ENCODE peak calls at places on chromosomes 11 and 22, in ten cellular contexts. S, T, R, X, Y, P, J, B, I and C are unnamed samples.

GRCh38 chr11:15222777-15223176 is 108.1 kb downstream of the INSC start:
- DNase-seq in S (no peak), T (no peak), R (no peak), X (no peak), Y (no peak), P (peak), J (no peak), B (no peak), I (no peak), C (no peak)

GRCh38 chr22:36942561-36942960 is 29.1 kb downstream of the CSF2RB start:
- DNase-seq in S (no peak), T (no peak), R (no peak), X (no peak), Y (no peak), P (no peak), J (no peak), B (no peak), I (no peak), C (no peak)

GRCh38 chr22:43883012-43883661 is 8.7 kb downstream of the PNPLA5 start:
- DNase-seq in S (peak), T (peak), R (peak), X (no peak), Y (peak), P (no peak), J (no peak), B (peak), I (peak), C (peak)

GRCh38 chr11:117716652-117717440 is 80.2 kb downstream of the DSCAML1 start:
- DNase-seq in S (no peak), T (no peak), R (no peak), X (no peak), Y (no peak), P (no peak), J (no peak), B (no peak), I (no peak), C (no peak)

GRCh38 chr11:3037041-3037944 is 19.9 kb downstream of the CARS1 start:
- DNase-seq in S (peak), T (peak), R (peak), X (peak), Y (peak), P (peak), J (peak), B (peak), I (peak), C (peak)

GRCh38 chr11:93020248-93021088 is 51.0 kb downstream of the MTNR1B start:
- DNase-seq in S (peak), T (no peak), R (no peak), X (no peak), Y (peak), P (no peak), J (no peak), B (no peak), I (peak), C (peak)

GRCh38 chr22:22386602-22387385 is 121.7 kb downstream of the ZNF280B start:
- DNase-seq in S (no peak), T (no peak), R (no peak), X (no peak), Y (no peak), P (no peak), J (no peak), B (no peak), I (no peak), C (no peak)

GRCh38 chr22:46031965-46032851 is 55.2 kb upstream of the WNT7B start:
- DNase-seq in S (peak), T (peak), R (no peak), X (no peak), Y (no peak), P (no peak), J (no peak), B (no peak), I (no peak), C (no peak)

GRCh38 chr11:69931994-69932910 is 113.0 kb upstream of the FGF3 start:
- DNase-seq in S (no peak), T (no peak), R (no peak), X (no peak), Y (no peak), P (peak), J (no peak), B (no peak), I (no peak), C (no peak)

GRCh38 chr11:118283756-118284350 is 19.8 kb upstream of the MPZL2 start:
- DNase-seq in S (no peak), T (no peak), R (no peak), X (no peak), Y (no peak), P (no peak), J (no peak), B (no peak), I (no peak), C (no peak)

GRCh38 chr22:39452740-39453040 is 4.1 kb upstream of the MGAT3 start:
- DNase-seq in S (no peak), T (no peak), R (no peak), X (no peak), Y (no peak), P (no peak), J (no peak), B (no peak), I (no peak), C (no peak)

GRCh38 chr11:32374261-32374711 is 61.1 kb downstream of the WT1 start:
- DNase-seq in S (peak), T (no peak), R (peak), X (no peak), Y (peak), P (peak), J (no peak), B (peak), I (no peak), C (peak)

GRCh38 chr22:30308518-30309230 is 18.1 kb downstream of the TBC1D10A start:
- DNase-seq in S (no peak), T (no peak), R (no peak), X (no peak), Y (no peak), P (no peak), J (no peak), B (peak), I (no peak), C (no peak)

GRCh38 chr11:68010058-68011041 is at the start of gene ALDH3B1:
- DNase-seq in S (peak), T (peak), R (peak), X (peak), Y (peak), P (peak), J (peak), B (peak), I (peak), C (peak)

GRCh38 chr11:10327254-10327653 is 22.4 kb downstream of the ADM start:
- DNase-seq in S (no peak), T (no peak), R (no peak), X (no peak), Y (no peak), P (no peak), J (no peak), B (no peak), I (peak), C (peak)

GRCh38 chr22:35921777-35922176 is 106.8 kb downstream of the RBFOX2 start:
- DNase-seq in S (peak), T (no peak), R (peak), X (peak), Y (peak), P (no peak), J (peak), B (peak), I (peak), C (peak)

GRCh38 chr11:83836883-83837654 is 550.9 kb upstream of the CCDC90B start:
- DNase-seq in S (peak), T (peak), R (peak), X (peak), Y (peak), P (no peak), J (no peak), B (peak), I (peak), C (peak)

GRCh38 chr11:31958086-31958735 is 132.7 kb upstream of the RCN1 start:
- DNase-seq in S (peak), T (peak), R (peak), X (peak), Y (peak), P (peak), J (peak), B (peak), I (peak), C (peak)

GRCh38 chr11:45654741-45655283 is 10.6 kb downstream of the CHST1 start:
- DNase-seq in S (no peak), T (no peak), R (no peak), X (no peak), Y (no peak), P (peak), J (no peak), B (no peak), I (no peak), C (no peak)

GRCh38 chr11:111696556-111696955 is 69.6 kb downstream of the PPP2R1B start:
- DNase-seq in S (no peak), T (no peak), R (no peak), X (no peak), Y (no peak), P (no peak), J (no peak), B (no peak), I (peak), C (peak)

GRCh38 chr11:85941380-85941973 is 86.3 kb downstream of the CCDC83 start:
- DNase-seq in S (peak), T (peak), R (peak), X (peak), Y (peak), P (no peak), J (peak), B (peak), I (peak), C (peak)

GRCh38 chr11:70735976-70736375 is 337.6 kb downstream of the CTTN start:
- DNase-seq in S (no peak), T (no peak), R (no peak), X (no peak), Y (no peak), P (no peak), J (no peak), B (no peak), I (no peak), C (no peak)

GRCh38 chr22:45630436-45630835 is 41.2 kb upstream of the ATXN10 start:
- DNase-seq in S (no peak), T (no peak), R (no peak), X (no peak), Y (no peak), P (no peak), J (no peak), B (no peak), I (no peak), C (no peak)

GRCh38 chr11:133800666-133801065 is 44.6 kb downstream of the SPATA19 start:
- DNase-seq in S (no peak), T (no peak), R (no peak), X (no peak), Y (no peak), P (no peak), J (no peak), B (no peak), I (no peak), C (no peak)
- H3K4me3 ChIP-seq in S (no peak), T (no peak), R (no peak), X (no peak), Y (no peak), P (no peak), J (no peak), B (no peak), I (no peak), C (no peak)

DNA sequence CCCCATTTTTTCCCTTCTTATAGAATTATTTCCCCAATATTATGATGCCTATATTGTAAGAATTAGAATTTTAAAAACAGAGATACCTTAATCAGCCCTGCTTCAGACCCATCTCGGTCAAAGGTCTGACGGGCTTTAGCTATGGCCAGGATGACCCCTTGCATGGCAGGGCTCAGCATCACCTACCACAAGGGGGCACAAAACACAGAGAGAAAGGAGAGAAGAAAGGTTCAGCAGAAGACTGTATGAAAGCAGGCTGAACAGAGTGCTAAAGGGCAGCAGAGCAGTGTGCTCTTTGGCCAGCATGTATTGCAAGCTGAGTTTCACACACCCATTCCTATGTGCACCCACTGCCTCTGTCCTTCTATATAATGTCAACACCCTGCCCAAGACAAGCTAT is 26.8 kb downstream of the CLDN25 start:
- DNase-seq in S (peak), T (no peak), R (peak), X (no peak), Y (peak), P (no peak), J (no peak), B (peak), I (peak), C (peak)
- TF ChIP-seq CTCF in S (no peak), T (peak), R (no peak), X (no peak), Y (peak), P (no peak), J (no peak), B (peak), I (peak), C (peak)

GRCh38 chr11:61919113-61919840 is 1.9 kb upstream of the RAB3IL1 start:
- DNase-seq in S (no peak), T (no peak), R (no peak), X (no peak), Y (no peak), P (peak), J (no peak), B (no peak), I (no peak), C (no peak)

GRCh38 chr11:61914471-61915171 is 2.7 kb downstream of the RAB3IL1 start:
- DNase-seq in S (no peak), T (no peak), R (no peak), X (no peak), Y (no peak), P (peak), J (no peak), B (no peak), I (no peak), C (no peak)

GRCh38 chr11:61917357-61918109 is at the start of gene RAB3IL1:
- DNase-seq in S (peak), T (no peak), R (peak), X (no peak), Y (peak), P (peak), J (peak), B (peak), I (peak), C (peak)

GRCh38 chr11:61918251-61919112 is 1.1 kb upstream of the RAB3IL1 start:
- DNase-seq in S (no peak), T (no peak), R (no peak), X (no peak), Y (no peak), P (peak), J (no peak), B (no peak), I (peak), C (peak)

GRCh38 chr11:61917043-61917356 is 366 bp downstream of the RAB3IL1 start:
- DNase-seq in S (no peak), T (no peak), R (no peak), X (no peak), Y (no peak), P (no peak), J (no peak), B (no peak), I (no peak), C (no peak)
- H3K4me3 ChIP-seq in S (no peak), T (peak), R (peak), X (peak), Y (peak), P (peak), J (peak), B (peak), I (peak), C (peak)

GRCh38 chr11:61793829-61794204 is 1.1 kb downstream of the FEN1 start:
- DNase-seq in S (no peak), T (no peak), R (no peak), X (no peak), Y (no peak), P (no peak), J (no peak), B (no peak), I (no peak), C (no peak)

GRCh38 chr11:61793084-61793828 is 545 bp downstream of the FEN1 start:
- DNase-seq in S (no peak), T (peak), R (no peak), X (no peak), Y (peak), P (no peak), J (no peak), B (no peak), I (no peak), C (no peak)

GRCh38 chr11:61794579-61794978 is 1.9 kb downstream of the FEN1 start:
- DNase-seq in S (no peak), T (no peak), R (no peak), X (no peak), Y (no peak), P (no peak), J (no peak), B (no peak), I (no peak), C (no peak)

GRCh38 chr11:61791737-61792309 is 576 bp downstream of the TMEM258 start:
- DNase-seq in S (peak), T (peak), R (peak), X (peak), Y (peak), P (no peak), J (peak), B (peak), I (peak), C (peak)

GRCh38 chr11:61792310-61793083 is at the start of the genes FEN1 and TMEM258:
- DNase-seq in S (peak), T (peak), R (peak), X (peak), Y (peak), P (peak), J (peak), B (peak), I (peak), C (peak)
- TF ChIP-seq CTCF in S (peak), T (peak), R (no peak), X (no peak), Y (no peak), P (no peak), J (peak), B (no peak), I (peak), C (no peak)

GRCh38 chr11:34050536-34050935 is 995 bp upstream of the CAPRIN1 start:
- DNase-seq in S (no peak), T (no peak), R (no peak), X (no peak), Y (no peak), P (peak), J (no peak), B (no peak), I (peak), C (peak)
- H3K4me3 ChIP-seq in S (no peak), T (peak), R (no peak), X (no peak), Y (peak), P (no peak), J (no peak), B (peak), I (peak), C (peak)